ENCODE peak calls at places on chromosomes 16 and 17, in seven cellular contexts. One of them, this sample, is unnamed.

GRCh38 chr16:11452298-11452697 is 107.0 kb downstream of the RMI2 start:
- DNase-seq in mesendoderm: no peak
- DNase-seq in neuronal stem cell: no peak
- DNase-seq in H1: no peak
- DNase-seq in IMR-90: no peak
- DNase-seq in mesenchymal stem cell: no peak
- DNase-seq in H9: no peak
- DNase-seq in this sample: no peak

GRCh38 chr17:7888184-7888920 is at the start of gene CHD3:
- DNase-seq in H9: peak
- DNase-seq in mesenchymal stem cell: peak
- DNase-seq in mesendoderm: peak
- DNase-seq in IMR-90: peak
- DNase-seq in neuronal stem cell: no peak
- DNase-seq in H1: no peak
- DNase-seq in this sample: peak

GRCh38 chr17:37019117-37019744 is 70.5 kb downstream of the AATF start:
- DNase-seq in H9: no peak
- DNase-seq in H1: no peak
- DNase-seq in neuronal stem cell: peak
- DNase-seq in mesenchymal stem cell: no peak
- DNase-seq in mesendoderm: no peak
- DNase-seq in IMR-90: no peak
- DNase-seq in this sample: no peak

GRCh38 chr17:77440571-77440981 is 299.8 kb downstream of the SEC14L1 start:
- DNase-seq in IMR-90: no peak
- DNase-seq in H9: no peak
- DNase-seq in H1: no peak
- DNase-seq in neuronal stem cell: no peak
- DNase-seq in mesenchymal stem cell: no peak
- DNase-seq in mesendoderm: no peak
- DNase-seq in this sample: no peak

GRCh38 chr17:65442250-65442649 is 119.2 kb downstream of the AXIN2 start:
- DNase-seq in H1: no peak
- DNase-seq in mesendoderm: no peak
- DNase-seq in H9: no peak
- DNase-seq in mesenchymal stem cell: no peak
- DNase-seq in IMR-90: no peak
- DNase-seq in neuronal stem cell: no peak
- DNase-seq in this sample: no peak

GRCh38 chr16:70746040-70746707 is 54.8 kb downstream of the VAC14 start:
- DNase-seq in neuronal stem cell: no peak
- DNase-seq in mesenchymal stem cell: peak
- DNase-seq in H1: no peak
- DNase-seq in mesendoderm: no peak
- DNase-seq in IMR-90: peak
- DNase-seq in H9: no peak
- DNase-seq in this sample: peak

GRCh38 chr17:66491213-66491612 is 188.8 kb downstream of the PRKCA start:
- DNase-seq in H9: no peak
- DNase-seq in H1: no peak
- DNase-seq in IMR-90: no peak
- DNase-seq in mesenchymal stem cell: no peak
- DNase-seq in neuronal stem cell: no peak
- DNase-seq in mesendoderm: no peak
- DNase-seq in this sample: no peak

GRCh38 chr16:88638323-88639230 is at the start of gene IL17C:
- DNase-seq in H9: peak
- DNase-seq in neuronal stem cell: no peak
- DNase-seq in H1: peak
- DNase-seq in mesendoderm: no peak
- DNase-seq in IMR-90: no peak
- DNase-seq in mesenchymal stem cell: no peak
- DNase-seq in this sample: peak

GRCh38 chr16:63629272-63629671 is 1492.6 kb downstream of the CDH11 start:
- DNase-seq in H9: no peak
- DNase-seq in IMR-90: no peak
- DNase-seq in H1: no peak
- DNase-seq in mesendoderm: no peak
- DNase-seq in neuronal stem cell: no peak
- DNase-seq in mesenchymal stem cell: no peak
- DNase-seq in this sample: no peak

GRCh38 chr16:86921289-86921688 is 342.9 kb downstream of the FOXL1 start:
- DNase-seq in neuronal stem cell: no peak
- DNase-seq in mesenchymal stem cell: no peak
- DNase-seq in H1: no peak
- DNase-seq in H9: no peak
- DNase-seq in IMR-90: no peak
- DNase-seq in mesendoderm: no peak
- DNase-seq in this sample: no peak

GRCh38 chr17:82458885-82459424 is 414 bp downstream of the NARF start:
- DNase-seq in IMR-90: peak
- DNase-seq in H9: no peak
- DNase-seq in neuronal stem cell: no peak
- DNase-seq in mesenchymal stem cell: peak
- DNase-seq in H1: no peak
- DNase-seq in mesendoderm: peak
- DNase-seq in this sample: peak

GRCh38 chr16:50298075-50298460 is 31.7 kb downstream of the ADCY7 start:
- DNase-seq in H9: peak
- DNase-seq in neuronal stem cell: no peak
- DNase-seq in mesenchymal stem cell: no peak
- DNase-seq in H1: no peak
- DNase-seq in IMR-90: no peak
- DNase-seq in mesendoderm: no peak
- DNase-seq in this sample: no peak

GRCh38 chr16:10740845-10741208 is 2.8 kb upstream of the NUBP1 start:
- DNase-seq in mesendoderm: no peak
- DNase-seq in neuronal stem cell: no peak
- DNase-seq in mesenchymal stem cell: no peak
- DNase-seq in IMR-90: no peak
- DNase-seq in H9: no peak
- DNase-seq in H1: no peak
- DNase-seq in this sample: no peak

GRCh38 chr17:82963104-82963950 is 116.1 kb upstream of the METRNL start:
- DNase-seq in neuronal stem cell: peak
- DNase-seq in H1: peak
- DNase-seq in mesendoderm: peak
- DNase-seq in mesenchymal stem cell: peak
- DNase-seq in H9: peak
- DNase-seq in IMR-90: peak
- DNase-seq in this sample: peak

GRCh38 chr17:58060596-58061191 is 22.5 kb upstream of the DYNLL2 start:
- DNase-seq in IMR-90: peak
- DNase-seq in mesendoderm: no peak
- DNase-seq in H9: no peak
- DNase-seq in neuronal stem cell: no peak
- DNase-seq in mesenchymal stem cell: no peak
- DNase-seq in H1: no peak
- DNase-seq in this sample: no peak

GRCh38 chr17:28227278-28228108 is 91.5 kb upstream of the TMEM97 start:
- DNase-seq in IMR-90: no peak
- DNase-seq in mesendoderm: peak
- DNase-seq in H9: peak
- DNase-seq in mesenchymal stem cell: peak
- DNase-seq in H1: peak
- DNase-seq in neuronal stem cell: peak
- DNase-seq in this sample: peak

GRCh38 chr16:79283578-79283977 is 317.0 kb downstream of the MAF start:
- DNase-seq in IMR-90: no peak
- DNase-seq in mesenchymal stem cell: no peak
- DNase-seq in H1: no peak
- DNase-seq in H9: no peak
- DNase-seq in mesendoderm: no peak
- DNase-seq in neuronal stem cell: no peak
- DNase-seq in this sample: no peak

GRCh38 chr16:79287424-79287917 is 313.1 kb downstream of the MAF start:
- DNase-seq in H9: no peak
- DNase-seq in IMR-90: no peak
- DNase-seq in mesendoderm: no peak
- DNase-seq in mesenchymal stem cell: no peak
- DNase-seq in H1: no peak
- DNase-seq in neuronal stem cell: no peak
- DNase-seq in this sample: no peak

GRCh38 chr16:79284760-79285159 is 315.8 kb downstream of the MAF start:
- DNase-seq in mesenchymal stem cell: no peak
- DNase-seq in H1: no peak
- DNase-seq in neuronal stem cell: no peak
- DNase-seq in H9: no peak
- DNase-seq in mesendoderm: no peak
- DNase-seq in IMR-90: no peak
- DNase-seq in this sample: no peak

GRCh38 chr16:79288046-79288445 is 312.5 kb downstream of the MAF start:
- DNase-seq in mesenchymal stem cell: no peak
- DNase-seq in IMR-90: no peak
- DNase-seq in H1: no peak
- DNase-seq in neuronal stem cell: no peak
- DNase-seq in H9: no peak
- DNase-seq in mesendoderm: no peak
- DNase-seq in this sample: no peak

GRCh38 chr16:79286646-79287423 is 313.7 kb downstream of the MAF start:
- DNase-seq in neuronal stem cell: no peak
- DNase-seq in mesendoderm: no peak
- DNase-seq in H9: peak
- DNase-seq in IMR-90: no peak
- DNase-seq in mesenchymal stem cell: no peak
- DNase-seq in H1: no peak
- DNase-seq in this sample: no peak
- H2BK120ac ChIP-seq in neuronal stem cell: no peak
- H2BK120ac ChIP-seq in mesendoderm: no peak
- H2BK120ac ChIP-seq in H9: no peak
- H2BK120ac ChIP-seq in IMR-90: no peak
- H2BK120ac ChIP-seq in mesenchymal stem cell: no peak
- H2BK120ac ChIP-seq in H1: no peak
- H2BK120ac ChIP-seq in this sample: no peak

DNA sequence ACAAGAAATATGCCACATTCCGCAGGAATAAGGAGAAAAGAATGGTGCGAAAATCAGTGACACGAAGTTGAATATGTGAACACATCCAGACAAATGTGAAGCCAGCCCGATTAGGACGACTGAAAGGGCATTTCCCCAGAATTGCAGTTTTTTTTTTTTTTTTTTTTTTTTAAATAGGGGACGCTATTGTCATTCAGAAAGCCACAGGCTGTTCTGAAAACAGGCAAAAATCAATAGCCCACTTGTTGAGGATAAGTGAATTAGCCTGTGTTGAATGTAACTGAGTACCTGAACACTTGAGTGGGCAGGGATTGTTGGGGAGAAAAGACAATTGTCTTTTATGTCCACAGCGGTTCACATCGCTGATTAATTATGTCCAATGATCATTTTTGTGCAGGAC is 507.1 kb downstream of the WWOX start:
- DNase-seq in neuronal stem cell: peak
- DNase-seq in H9: no peak
- DNase-seq in mesendoderm: no peak
- DNase-seq in H1: no peak
- DNase-seq in IMR-90: no peak
- DNase-seq in mesenchymal stem cell: no peak
- DNase-seq in this sample: no peak
- H2BK120ac ChIP-seq in neuronal stem cell: no peak
- H2BK120ac ChIP-seq in H9: no peak
- H2BK120ac ChIP-seq in mesendoderm: no peak
- H2BK120ac ChIP-seq in H1: peak
- H2BK120ac ChIP-seq in IMR-90: no peak
- H2BK120ac ChIP-seq in mesenchymal stem cell: no peak
- H2BK120ac ChIP-seq in this sample: peak

GRCh38 chr16:53985865-53986264 is 281.9 kb downstream of the FTO start:
- DNase-seq in neuronal stem cell: no peak
- DNase-seq in mesenchymal stem cell: no peak
- DNase-seq in H9: no peak
- DNase-seq in H1: no peak
- DNase-seq in IMR-90: no peak
- DNase-seq in mesendoderm: no peak
- DNase-seq in this sample: no peak
- H2BK120ac ChIP-seq in neuronal stem cell: no peak
- H2BK120ac ChIP-seq in mesenchymal stem cell: no peak
- H2BK120ac ChIP-seq in H9: no peak
- H2BK120ac ChIP-seq in H1: no peak
- H2BK120ac ChIP-seq in IMR-90: no peak
- H2BK120ac ChIP-seq in mesendoderm: no peak
- H2BK120ac ChIP-seq in this sample: no peak

GRCh38 chr16:9095998-9096397 is 4.6 kb downstream of the HAPSTR1 start:
- DNase-seq in IMR-90: no peak
- DNase-seq in neuronal stem cell: no peak
- DNase-seq in H1: no peak
- DNase-seq in H9: no peak
- DNase-seq in mesenchymal stem cell: no peak
- DNase-seq in mesendoderm: no peak
- DNase-seq in this sample: no peak

GRCh38 chr16:9099131-9099625 is 7.7 kb downstream of the HAPSTR1 start:
- DNase-seq in mesendoderm: no peak
- DNase-seq in mesenchymal stem cell: peak
- DNase-seq in H1: no peak
- DNase-seq in IMR-90: peak
- DNase-seq in H9: no peak
- DNase-seq in neuronal stem cell: no peak
- DNase-seq in this sample: peak

GRCh38 chr16:9098377-9099090 is 7.1 kb downstream of the HAPSTR1 start:
- DNase-seq in mesendoderm: no peak
- DNase-seq in H9: no peak
- DNase-seq in neuronal stem cell: no peak
- DNase-seq in IMR-90: no peak
- DNase-seq in mesenchymal stem cell: no peak
- DNase-seq in H1: no peak
- DNase-seq in this sample: no peak

GRCh38 chr16:9096416-9096952 is 5.0 kb downstream of the HAPSTR1 start:
- DNase-seq in neuronal stem cell: no peak
- DNase-seq in H1: no peak
- DNase-seq in mesendoderm: no peak
- DNase-seq in mesenchymal stem cell: no peak
- DNase-seq in H9: no peak
- DNase-seq in IMR-90: no peak
- DNase-seq in this sample: peak

DNA sequence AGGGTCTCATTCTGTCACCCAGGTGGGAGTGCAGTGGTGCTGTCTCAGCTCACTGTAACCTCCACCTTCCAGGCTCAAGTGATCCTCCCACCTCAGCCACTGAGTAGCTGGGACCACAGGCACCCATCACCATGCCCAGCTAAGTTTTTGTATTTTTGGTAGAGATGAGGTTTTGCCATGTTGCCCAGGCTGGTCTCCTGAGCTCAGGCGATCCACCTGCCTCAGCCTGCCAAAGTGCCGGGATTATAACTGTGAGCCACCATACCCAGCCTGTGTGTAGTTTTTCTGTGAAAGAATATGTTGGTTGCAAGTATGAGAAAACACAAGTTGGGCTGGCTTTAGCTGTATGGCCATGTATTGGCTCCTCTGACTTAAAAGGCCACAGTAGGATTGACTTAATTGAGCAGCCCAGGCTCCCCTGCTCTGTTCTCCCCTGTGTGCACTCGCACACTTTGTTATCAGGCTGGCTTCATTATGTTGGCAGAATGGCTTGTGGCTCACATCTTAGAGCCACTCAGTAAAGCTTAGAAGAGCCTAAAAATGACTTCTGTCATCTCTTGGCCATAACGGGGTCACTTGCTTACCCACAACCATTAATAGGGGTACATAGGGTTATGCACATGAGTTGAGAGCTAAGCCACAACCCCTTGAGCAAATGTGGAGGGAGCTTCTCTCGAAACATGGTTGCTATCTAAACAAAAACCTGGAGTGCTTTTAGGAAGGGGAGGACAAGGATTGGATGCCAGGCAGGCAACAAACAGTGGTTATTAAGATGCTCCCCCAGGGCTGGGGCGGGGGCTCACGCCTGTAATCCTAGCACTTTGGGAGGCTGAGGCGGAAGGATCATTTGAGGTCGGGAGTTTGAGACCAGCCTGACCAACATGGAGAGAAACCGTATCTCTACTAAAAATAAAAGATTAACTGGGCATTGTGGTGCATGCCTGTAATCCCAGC is 6.1 kb downstream of the HAPSTR1 start:
- DNase-seq in H9: no peak
- DNase-seq in mesendoderm: no peak
- DNase-seq in neuronal stem cell: no peak
- DNase-seq in mesenchymal stem cell: no peak
- DNase-seq in IMR-90: no peak
- DNase-seq in H1: no peak
- DNase-seq in this sample: no peak
- H2BK120ac ChIP-seq in H9: no peak
- H2BK120ac ChIP-seq in mesendoderm: no peak
- H2BK120ac ChIP-seq in neuronal stem cell: no peak
- H2BK120ac ChIP-seq in mesenchymal stem cell: no peak
- H2BK120ac ChIP-seq in IMR-90: no peak
- H2BK120ac ChIP-seq in H1: no peak
- H2BK120ac ChIP-seq in this sample: no peak